ENCODE peak calls at places on chromosomes 13 and 19, in five cellular contexts. E is tibial nerve, N is astrocyte, D is pancreas, A is fibroblast of lung. C is an unnamed sample.
A peak's percentile ranks its signal among the peaks of the same experiment; 100 is the strongest.

GRCh38 chr13:24670927-24671326 is 9.3 kb upstream of the ATP12A start:
- DNase-seq in D (no peak), A (no peak), N (no peak), E (no peak), C (no peak)

GRCh38 chr13:109500146-109500773 is 286.1 kb downstream of the IRS2 start:
- DNase-seq in E (no peak), N (no peak), D (no peak), A (peak; percentile 15), C (no peak)

GRCh38 chr13:31944262-31945160 is 87.1 kb upstream of the FRY start:
- DNase-seq in E (no peak), N (no peak), A (no peak), D (no peak), C (no peak)

GRCh38 chr19:40090256-40091204 is at the start of gene ZNF780A:
- DNase-seq in E (peak; percentile 58), N (peak; percentile 57), A (peak; percentile 72), D (peak; percentile 87), C (peak; percentile 77)

GRCh38 chr19:547836-548720 is 4.2 kb downstream of the GZMM start:
- DNase-seq in E (no peak), D (no peak), N (no peak), A (no peak), C (no peak)

GRCh38 chr19:40576181-40576584 is 490 bp upstream of the SHKBP1 start:
- DNase-seq in E (no peak), D (peak; percentile 58), A (no peak), N (no peak), C (peak; percentile 12)

GRCh38 chr13:55572862-55573261 is 1567.9 kb upstream of the PRR20A start:
- DNase-seq in A (no peak), D (no peak), N (no peak), E (no peak), C (no peak)

GRCh38 chr19:28065026-28065425 is 1147.9 kb downstream of the UQCRFS1 start:
- DNase-seq in E (no peak), A (no peak), D (no peak), N (peak; percentile 29), C (no peak)

GRCh38 chr19:12793290-12794195 is 2.3 kb downstream of the JUNB start:
- DNase-seq in A (peak; percentile 94), N (peak; percentile 73), D (peak; percentile 97), E (peak; percentile 90), C (peak; percentile 95)

GRCh38 chr13:20360041-20360491 is 127.9 kb upstream of the GJB6 start:
- DNase-seq in N (peak; percentile 82), E (no peak), D (no peak), A (peak; percentile 62), C (peak; percentile 90)

GRCh38 chr13:36028359-36028758 is 102.8 kb downstream of the DCLK1 start:
- DNase-seq in E (no peak), D (no peak), N (peak; percentile 21), A (no peak), C (no peak)

GRCh38 chr19:16736709-16737108 is 17.1 kb downstream of the NWD1 start:
- DNase-seq in A (peak; percentile 4), N (no peak), E (no peak), D (no peak), C (no peak)

GRCh38 chr13:109412232-109412935 is 374.0 kb downstream of the IRS2 start:
- DNase-seq in N (peak; percentile 62), A (peak; percentile 36), E (no peak), D (peak; percentile 55), C (peak; percentile 40)

GRCh38 chr13:109778102-109778542 is 8.3 kb downstream of the IRS2 start:
- DNase-seq in D (no peak), N (peak; percentile 71), E (no peak), A (no peak), C (no peak)

GRCh38 chr13:105670179-105671015 is 865.1 kb downstream of the EFNB2 start:
- DNase-seq in A (no peak), E (no peak), D (no peak), N (no peak), C (no peak)

GRCh38 chr19:24074720-24075119 is 12.3 kb upstream of the ZNF254 start:
- DNase-seq in N (peak; percentile 31), A (peak; percentile 61), E (no peak), D (no peak), C (no peak)

GRCh38 chr13:66864627-66865026 is 365.5 kb downstream of the PCDH9 start:
- DNase-seq in E (no peak), N (no peak), A (no peak), D (no peak), C (no peak)

GRCh38 chr19:42281175-42282035 is 12.4 kb downstream of the CIC start:
- DNase-seq in E (no peak), D (peak; percentile 86), A (peak; percentile 65), N (peak; percentile 59), C (peak; percentile 42)

GRCh38 chr19:4181053-4181508 is 1.3 kb downstream of the SIRT6 start:
- DNase-seq in A (no peak), E (no peak), N (no peak), D (no peak), C (no peak)

DNA sequence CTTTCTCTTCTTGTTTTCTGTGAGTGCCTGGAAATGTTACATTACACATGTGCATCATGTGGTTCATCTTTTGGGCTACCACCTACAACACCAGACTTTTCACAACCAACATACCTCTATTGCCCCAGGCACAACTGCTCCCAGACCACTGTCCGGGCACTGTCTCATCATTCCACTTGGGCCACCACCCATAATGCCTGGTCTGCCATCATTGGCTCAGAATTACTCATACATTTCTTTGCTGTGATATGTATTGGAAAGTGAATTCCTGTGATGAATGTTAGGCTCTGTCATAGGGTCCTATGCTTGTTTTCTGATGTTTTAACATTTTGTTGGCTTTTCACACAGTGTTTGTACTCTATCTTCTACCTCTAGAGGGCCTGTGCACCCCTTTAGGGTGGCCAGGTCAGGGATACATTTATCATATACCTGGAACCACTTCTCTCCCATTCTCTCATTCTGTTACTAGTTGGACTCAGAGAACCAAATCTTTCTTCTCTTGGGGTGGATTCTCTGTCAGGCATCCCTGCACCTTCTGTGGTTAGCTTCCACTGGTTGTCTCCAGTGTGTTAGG is 172.8 kb downstream of the NHLRC3 start:
- DNase-seq in N (no peak), E (no peak), D (no peak), A (no peak), C (no peak)
- TF ChIP-seq CTCF in N (no peak), E (no peak), D (no peak), A (no peak), C (no peak)

GRCh38 chr19:6066661-6067646 is 43.3 kb downstream of the RFX2 start:
- DNase-seq in N (peak; percentile 88), E (peak; percentile 88), A (peak; percentile 87), D (peak; percentile 97), C (peak; percentile 85)
- H3K4me1 ChIP-seq in N (peaks cover 56% of the 10 kb centered on the region), E (peaks cover 25% of the 10 kb centered on the region), A (peaks cover 17% of the 10 kb centered on the region), D (peaks cover 16% of the 10 kb centered on the region), C (peaks cover 26% of the 10 kb centered on the region)

GRCh38 chr13:102905905-102906304 is 60.1 kb downstream of the ERCC5 start:
- DNase-seq in N (no peak), A (no peak), E (no peak), D (no peak), C (no peak)

GRCh38 chr13:102901615-102902305 is 55.9 kb downstream of the ERCC5 start:
- DNase-seq in N (peak; percentile 5), A (no peak), D (no peak), E (no peak), C (no peak)

GRCh38 chr13:102904408-102904862 is 58.6 kb downstream of the ERCC5 start:
- DNase-seq in E (no peak), A (no peak), N (no peak), D (no peak), C (no peak)

GRCh38 chr13:102902789-102903347 is 57.0 kb downstream of the ERCC5 start:
- DNase-seq in E (no peak), N (no peak), D (no peak), A (no peak), C (no peak)

DNA sequence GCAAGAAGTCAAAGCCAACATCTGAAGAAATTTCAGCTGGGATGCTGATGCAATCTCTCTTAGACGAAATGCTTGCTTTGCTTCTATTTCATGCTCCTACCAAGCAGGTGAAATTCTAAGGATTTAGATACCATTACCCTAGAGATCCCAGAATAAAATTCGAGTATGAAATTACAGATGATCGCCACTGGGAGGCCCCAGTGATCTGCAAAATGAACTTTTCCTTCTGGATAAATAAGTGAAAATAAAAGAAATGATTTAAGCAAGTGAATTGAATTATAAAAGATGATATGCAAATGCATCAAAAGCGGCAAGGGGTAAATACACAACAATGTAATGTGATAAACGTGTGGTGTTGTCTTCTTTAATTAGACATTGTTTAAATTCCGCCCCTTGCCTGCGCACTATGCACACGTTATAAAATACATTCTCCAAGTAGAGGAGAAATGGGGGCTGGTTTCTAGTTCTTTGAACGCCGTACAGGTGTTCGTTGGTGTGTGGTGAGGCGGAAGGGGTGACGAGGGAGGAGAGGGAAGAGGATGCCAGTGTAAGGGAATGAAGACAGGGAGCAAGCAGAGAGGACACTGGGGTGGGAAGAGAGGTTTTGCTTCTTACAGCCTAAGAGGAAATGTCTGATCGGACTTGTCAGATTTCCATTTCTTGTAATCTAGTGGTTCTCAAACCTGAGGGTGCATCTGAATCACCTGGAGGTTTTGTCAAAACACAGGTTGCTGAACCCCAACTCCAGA is 58.0 kb downstream of the ERCC5 start:
- DNase-seq in D (no peak), A (peak; percentile 44), E (no peak), N (no peak), C (peak; percentile 36)
- TF ChIP-seq CTCF in D (no peak), A (peak; percentile 56), E (no peak), N (peak; percentile 34), C (peak; percentile 49)

DNA sequence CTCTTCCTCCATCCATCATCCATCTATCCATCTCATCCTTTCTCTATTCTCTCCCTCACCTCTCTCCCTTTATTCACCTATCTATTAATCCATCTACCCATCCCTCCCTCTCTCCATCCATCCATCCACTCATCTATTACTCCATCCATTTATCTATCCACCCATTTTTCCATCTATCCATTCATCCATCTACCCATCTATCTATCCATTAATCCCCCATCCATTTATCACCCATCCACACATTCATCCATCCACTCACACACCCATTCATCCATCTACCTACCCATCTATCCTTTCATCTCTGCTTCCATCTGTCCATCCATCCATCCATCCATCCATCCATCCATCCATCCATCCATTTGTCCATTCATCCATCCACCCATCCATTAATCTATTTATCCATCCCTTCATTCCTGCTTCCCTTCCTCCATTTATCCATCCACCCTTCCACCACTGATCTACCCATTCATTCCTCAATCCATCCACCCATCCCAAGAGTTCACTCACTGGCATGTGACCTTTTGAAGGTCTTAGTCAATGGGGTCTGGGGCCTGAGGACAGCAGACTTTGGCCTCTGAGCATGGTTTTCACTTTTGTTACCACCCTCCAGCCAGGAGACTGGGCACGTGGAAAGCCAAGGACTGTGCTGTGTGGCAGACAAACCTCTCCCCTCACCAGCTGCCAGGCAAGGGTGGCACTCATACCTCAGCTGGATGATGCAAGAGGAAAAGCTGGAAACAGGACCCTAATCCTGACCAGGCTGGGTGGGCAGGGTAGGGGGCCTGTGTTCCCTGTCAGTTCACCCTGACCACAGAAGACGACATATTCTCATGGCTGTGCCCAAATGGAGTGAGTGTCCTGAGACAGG is 126.7 kb downstream of the URI1 start:
- DNase-seq in N (no peak), D (no peak), E (no peak), A (no peak), C (no peak)
- H3K4me1 ChIP-seq in N (no peaks in the 10 kb centered on the region), D (no peaks in the 10 kb centered on the region), E (no peaks in the 10 kb centered on the region), A (no peaks in the 10 kb centered on the region), C (no peaks in the 10 kb centered on the region)

DNA sequence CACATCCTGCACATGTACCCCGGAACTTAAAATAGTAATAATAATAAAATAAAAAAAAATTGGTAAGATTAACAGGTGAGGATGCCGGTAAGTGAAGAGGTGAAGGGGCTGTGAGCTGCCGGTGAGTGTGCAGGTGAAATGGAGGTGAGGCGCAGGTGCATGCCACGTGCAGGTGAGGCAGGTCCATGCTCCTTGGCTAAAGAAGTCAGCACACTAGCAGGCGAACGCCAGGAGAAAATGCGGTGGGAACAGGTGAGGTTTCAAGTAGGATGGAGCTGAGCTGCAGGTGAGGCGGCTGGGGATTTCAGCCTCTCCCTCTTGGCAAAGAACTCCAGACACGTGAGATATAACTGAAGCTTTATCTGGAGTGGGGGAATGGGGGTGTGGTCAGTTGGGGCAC is 7.5 kb upstream of the TNFSF14 start:
- DNase-seq in N (no peak), A (no peak), E (no peak), D (no peak), C (no peak)
- TF ChIP-seq CTCF in N (no peak), A (no peak), E (no peak), D (no peak), C (no peak)